ENCODE peak calls at places on chromosomes 3 and 15, in nine cellular contexts. G is GM23338, A is PC-3, T is MM.1S, X is neural progenitor cell, M is hepatocyte, Z is OCI-LY7, F is HCT116, I is GM23248. U is an unnamed sample.

GRCh38 chr3:155334897-155335883 is 41.7 kb upstream of the STRIT1 start:
- DNase-seq in G (no peak), A (no peak), T (peak; percentile 95), X (no peak), M (no peak), Z (peak; percentile 26), F (no peak), I (no peak), U (peak; percentile 19)

GRCh38 chr3:53484979-53485378 is 9.4 kb upstream of the CACNA1D start:
- DNase-seq in G (no peak), A (no peak), T (no peak), X (no peak), M (no peak), Z (no peak), F (no peak), I (no peak), U (no peak)

GRCh38 chr3:171055336-171056178 is 29.0 kb upstream of the SLC2A2 start:
- DNase-seq in G (no peak), A (peak; percentile 94), T (no peak), X (no peak), M (peak; percentile 26), Z (no peak), F (peak; percentile 13), I (peak; percentile 76), U (no peak)

GRCh38 chr3:69197922-69198540 is 75.6 kb upstream of the LMOD3 start:
- DNase-seq in G (no peak), A (no peak), T (no peak), X (no peak), M (no peak), Z (no peak), F (no peak), I (no peak), U (no peak)

GRCh38 chr3:29514912-29515311 is 234.0 kb downstream of the RBMS3 start:
- DNase-seq in G (no peak), A (peak; percentile 35), T (no peak), X (no peak), M (no peak), Z (peak; percentile 14), F (no peak), I (no peak), U (no peak)

GRCh38 chr3:113286524-113286923 is 75.2 kb downstream of the BOC start:
- DNase-seq in G (no peak), A (no peak), T (no peak), X (no peak), M (no peak), Z (no peak), F (no peak), I (no peak), U (no peak)

GRCh38 chr15:26721231-26721630 is 51.6 kb downstream of the GABRB3 start:
- DNase-seq in G (peak; percentile 92), A (no peak), T (no peak), X (no peak), M (no peak), Z (no peak), F (no peak), I (no peak), U (no peak)

GRCh38 chr15:37107071-37107753 is 6.9 kb upstream of the MEIS2 start:
- DNase-seq in G (peak; percentile 75), A (no peak), T (no peak), X (no peak), M (no peak), Z (no peak), F (no peak), I (no peak), U (peak; percentile 55)

GRCh38 chr3:171058058-171058457 is 31.5 kb upstream of the SLC2A2 start:
- DNase-seq in G (no peak), A (peak; percentile 14), T (no peak), X (no peak), M (no peak), Z (no peak), F (no peak), I (peak; percentile 82), U (no peak)

GRCh38 chr3:139935071-139935865 is at the start of gene CLSTN2:
- DNase-seq in G (peak; percentile 79), A (no peak), T (peak; percentile 70), X (peak; percentile 92), M (peak; percentile 88), Z (no peak), F (no peak), I (peak; percentile 66), U (peak; percentile 92)

GRCh38 chr3:156448300-156448699 is 106.6 kb downstream of the SSR3 start:
- DNase-seq in G (peak; percentile 81), A (peak; percentile 65), T (peak; percentile 67), X (peak; percentile 57), M (peak; percentile 21), Z (peak; percentile 36), F (peak; percentile 46), I (peak; percentile 60), U (no peak)

GRCh38 chr3:119161240-119161639 is 12.2 kb upstream of the UPK1B start:
- DNase-seq in G (no peak), A (peak; percentile 46), T (no peak), X (no peak), M (no peak), Z (no peak), F (no peak), I (no peak), U (no peak)

GRCh38 chr15:91857224-91857585 is 3.7 kb downstream of the SLCO3A1 start:
- DNase-seq in G (no peak), A (no peak), T (no peak), X (no peak), M (no peak), Z (peak; percentile 61), F (no peak), I (no peak), U (no peak)

GRCh38 chr15:29773816-29774215 is 48.5 kb downstream of the TJP1 start:
- DNase-seq in G (no peak), A (peak; percentile 47), T (no peak), X (no peak), M (no peak), Z (no peak), F (no peak), I (peak; percentile 20), U (no peak)

GRCh38 chr15:60916674-60917468 is 312.2 kb downstream of the RORA start:
- DNase-seq in G (peak; percentile 97), A (peak; percentile 68), T (peak; percentile 90), X (peak; percentile 90), M (peak; percentile 90), Z (peak; percentile 82), F (peak; percentile 48), I (peak; percentile 90), U (peak; percentile 73)

GRCh38 chr3:30919600-30919999 is 25.1 kb upstream of the GADL1 start:
- DNase-seq in G (no peak), A (no peak), T (no peak), X (no peak), M (no peak), Z (no peak), F (no peak), I (no peak), U (no peak)
- TF ChIP-seq EZH2phosphoT487 in G (no peak), A (no peak), T (no peak), X (no peak), M (no peak), Z (no peak), F (no peak), I (no peak), U (no peak)

DNA sequence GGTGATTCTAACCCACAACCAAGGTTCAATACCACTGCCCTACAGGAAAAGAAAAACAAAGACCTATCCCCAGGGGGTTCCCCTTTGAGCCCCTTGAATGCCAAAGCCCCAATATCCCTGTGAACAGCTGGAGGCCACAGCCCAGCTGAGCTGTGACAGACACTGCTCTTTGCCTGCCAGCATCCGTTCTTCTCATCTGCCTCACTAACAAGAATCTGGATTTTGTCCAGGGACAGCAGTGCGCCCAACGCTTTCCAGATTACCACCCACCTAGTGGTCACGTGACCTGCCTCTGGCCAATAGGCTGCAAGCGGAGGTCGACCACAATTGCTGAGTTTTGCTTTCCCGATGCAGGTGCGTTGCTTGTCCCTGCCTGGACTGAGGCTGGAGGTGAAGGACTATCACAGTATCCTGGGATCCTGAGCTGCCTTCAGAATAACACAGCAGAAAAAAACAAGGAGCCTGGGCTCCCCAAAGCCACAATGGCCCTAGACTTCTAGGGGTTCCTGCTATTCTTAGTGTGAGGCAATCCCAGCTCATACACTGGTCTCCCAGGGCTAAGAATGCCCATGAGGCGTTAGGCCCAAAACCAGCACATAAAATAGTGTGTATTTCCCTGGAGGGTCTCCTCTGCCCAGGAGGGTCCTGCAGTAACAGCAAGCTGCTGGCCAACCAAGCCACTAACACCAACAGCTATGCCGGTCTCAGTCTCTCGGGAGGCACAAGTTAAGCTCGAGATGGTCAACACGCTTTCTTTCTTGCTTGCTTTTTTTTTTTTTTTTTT is 13.8 kb downstream of the BDH1 start:
- DNase-seq in G (peak; percentile 92), A (no peak), T (no peak), X (peak; percentile 86), M (peak; percentile 71), Z (no peak), F (no peak), I (peak; percentile 86), U (peak; percentile 92)
- TF ChIP-seq EZH2phosphoT487 in G (no peak), A (no peak), T (no peak), X (no peak), M (no peak), Z (no peak), F (no peak), I (no peak), U (no peak)

GRCh38 chr3:32856355-32856889 is 38.6 kb downstream of the TRIM71 start:
- DNase-seq in G (no peak), A (peak; percentile 33), T (no peak), X (no peak), M (no peak), Z (no peak), F (no peak), I (no peak), U (no peak)
- TF ChIP-seq EZH2phosphoT487 in G (no peak), A (no peak), T (no peak), X (no peak), M (no peak), Z (no peak), F (no peak), I (no peak), U (no peak)

GRCh38 chr3:17932372-17932771 is 189.9 kb upstream of the TBC1D5 start:
- DNase-seq in G (no peak), A (no peak), T (no peak), X (no peak), M (no peak), Z (no peak), F (no peak), I (no peak), U (no peak)

GRCh38 chr3:17937081-17937480 is 194.7 kb upstream of the TBC1D5 start:
- DNase-seq in G (no peak), A (no peak), T (no peak), X (no peak), M (no peak), Z (no peak), F (no peak), I (no peak), U (no peak)

GRCh38 chr3:17938313-17938712 is 195.9 kb upstream of the TBC1D5 start:
- DNase-seq in G (no peak), A (no peak), T (no peak), X (peak; percentile 72), M (no peak), Z (no peak), F (no peak), I (no peak), U (no peak)

GRCh38 chr3:17939157-17939556 is 196.7 kb upstream of the TBC1D5 start:
- DNase-seq in G (no peak), A (no peak), T (no peak), X (no peak), M (no peak), Z (no peak), F (no peak), I (no peak), U (no peak)

DNA sequence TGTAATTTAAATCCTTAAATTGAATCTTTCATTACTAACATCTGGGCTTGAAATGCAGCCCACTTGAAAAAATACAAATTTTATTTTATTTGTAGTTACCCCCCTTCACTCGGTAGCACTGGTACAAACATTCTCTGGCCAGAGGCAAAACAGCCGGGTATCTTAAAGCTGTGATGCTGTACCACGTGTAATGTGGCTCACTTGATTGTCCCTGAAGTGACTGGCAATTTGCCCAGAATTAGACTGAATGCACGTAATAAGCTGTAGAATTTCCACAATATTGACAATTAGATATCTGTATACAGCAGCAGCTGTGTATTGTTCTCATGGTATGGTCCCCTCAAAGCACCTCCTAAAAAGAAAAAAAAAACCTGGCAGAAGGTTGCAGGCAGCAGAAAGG is 192.8 kb upstream of the TBC1D5 start:
- DNase-seq in G (no peak), A (no peak), T (no peak), X (no peak), M (peak; percentile 35), Z (no peak), F (no peak), I (no peak), U (peak; percentile 40)
- TF ChIP-seq EZH2phosphoT487 in G (no peak), A (no peak), T (no peak), X (no peak), M (no peak), Z (no peak), F (no peak), I (no peak), U (no peak)

U was measured in SK-N-SH.